ENCODE peak calls at places on chromosomes 4 and X, in five cellular contexts. One of them, this sample, is unnamed.

GRCh38 chr4:2948895-2949781 is 14.1 kb downstream of the NOP14 start:
- DNase-seq in kidney: no peak
- DNase-seq in nephron progenitor cell: no peak
- DNase-seq in heart right ventricle: no peak
- DNase-seq in breast epithelium: peak
- DNase-seq in this sample: no peak

GRCh38 chrX:42443267-42443666 is 334.7 kb downstream of the PPP1R2C start:
- DNase-seq in kidney: no peak
- DNase-seq in nephron progenitor cell: no peak
- DNase-seq in heart right ventricle: no peak
- DNase-seq in breast epithelium: no peak
- DNase-seq in this sample: no peak

GRCh38 chr4:25913056-25913850 is 767 bp upstream of the SMIM20 start:
- DNase-seq in kidney: peak
- DNase-seq in nephron progenitor cell: no peak
- DNase-seq in heart right ventricle: peak
- DNase-seq in breast epithelium: no peak
- DNase-seq in this sample: no peak

GRCh38 chr4:24489870-24490269 is 94.5 kb downstream of the DHX15 start:
- DNase-seq in kidney: no peak
- DNase-seq in nephron progenitor cell: no peak
- DNase-seq in heart right ventricle: peak
- DNase-seq in breast epithelium: no peak
- DNase-seq in this sample: no peak

GRCh38 chr4:2604614-2605013 is 68.2 kb downstream of the FAM193A start:
- DNase-seq in kidney: no peak
- DNase-seq in nephron progenitor cell: no peak
- DNase-seq in heart right ventricle: no peak
- DNase-seq in breast epithelium: no peak
- DNase-seq in this sample: no peak

GRCh38 chrX:138856881-138857280 is 145.4 kb upstream of the FGF13 start:
- DNase-seq in kidney: no peak
- DNase-seq in nephron progenitor cell: no peak
- DNase-seq in heart right ventricle: no peak
- DNase-seq in breast epithelium: no peak
- DNase-seq in this sample: no peak

GRCh38 chr4:76748649-76749048 is 149.3 kb downstream of the SOWAHB start:
- DNase-seq in kidney: no peak
- DNase-seq in nephron progenitor cell: no peak
- DNase-seq in heart right ventricle: no peak
- DNase-seq in breast epithelium: no peak
- DNase-seq in this sample: no peak

GRCh38 chrX:149314031-149314430 is 191.1 kb downstream of the IDS start:
- DNase-seq in kidney: no peak
- DNase-seq in nephron progenitor cell: no peak
- DNase-seq in heart right ventricle: no peak
- DNase-seq in breast epithelium: no peak
- DNase-seq in this sample: no peak

GRCh38 chrX:134661295-134661694 is 3.0 kb upstream of the PLAC1 start:
- DNase-seq in kidney: no peak
- DNase-seq in nephron progenitor cell: no peak
- DNase-seq in heart right ventricle: no peak
- DNase-seq in breast epithelium: no peak
- DNase-seq in this sample: no peak

GRCh38 chrX:41273638-41274037 is 60.3 kb upstream of the DDX3X start:
- DNase-seq in kidney: no peak
- DNase-seq in nephron progenitor cell: no peak
- DNase-seq in heart right ventricle: no peak
- DNase-seq in breast epithelium: no peak
- DNase-seq in this sample: no peak

GRCh38 chrX:107445146-107445545 is 4.3 kb upstream of the FRMPD3 start:
- DNase-seq in kidney: no peak
- DNase-seq in nephron progenitor cell: no peak
- DNase-seq in heart right ventricle: no peak
- DNase-seq in breast epithelium: no peak
- DNase-seq in this sample: no peak

GRCh38 chrX:130165181-130165702 is 399 bp downstream of the AIFM1 start:
- DNase-seq in kidney: no peak
- DNase-seq in nephron progenitor cell: no peak
- DNase-seq in heart right ventricle: no peak
- DNase-seq in breast epithelium: peak
- DNase-seq in this sample: no peak

GRCh38 chr4:10173039-10173753 is 56.6 kb upstream of the WDR1 start:
- DNase-seq in kidney: no peak
- DNase-seq in nephron progenitor cell: no peak
- DNase-seq in heart right ventricle: no peak
- DNase-seq in breast epithelium: no peak
- DNase-seq in this sample: no peak

GRCh38 chr4:761739-762138 is 56.1 kb downstream of the PCGF3 start:
- DNase-seq in kidney: peak
- DNase-seq in nephron progenitor cell: no peak
- DNase-seq in heart right ventricle: no peak
- DNase-seq in breast epithelium: no peak
- DNase-seq in this sample: no peak

GRCh38 chr4:11624370-11624769 is 195.7 kb upstream of the HS3ST1 start:
- DNase-seq in kidney: no peak
- DNase-seq in nephron progenitor cell: no peak
- DNase-seq in heart right ventricle: no peak
- DNase-seq in breast epithelium: no peak
- DNase-seq in this sample: no peak

GRCh38 chr4:134787315-134787714 is 585.7 kb upstream of the PABPC4L start:
- DNase-seq in kidney: no peak
- DNase-seq in nephron progenitor cell: no peak
- DNase-seq in heart right ventricle: no peak
- DNase-seq in breast epithelium: no peak
- DNase-seq in this sample: no peak

GRCh38 chr4:80142396-80143304 is 54.7 kb upstream of the PRDM8 start:
- DNase-seq in kidney: no peak
- DNase-seq in nephron progenitor cell: no peak
- DNase-seq in heart right ventricle: no peak
- DNase-seq in breast epithelium: no peak
- DNase-seq in this sample: no peak

GRCh38 chr4:623914-624626 is 1.3 kb upstream of the PDE6B start:
- DNase-seq in kidney: no peak
- DNase-seq in nephron progenitor cell: no peak
- DNase-seq in heart right ventricle: no peak
- DNase-seq in breast epithelium: no peak
- DNase-seq in this sample: no peak

DNA sequence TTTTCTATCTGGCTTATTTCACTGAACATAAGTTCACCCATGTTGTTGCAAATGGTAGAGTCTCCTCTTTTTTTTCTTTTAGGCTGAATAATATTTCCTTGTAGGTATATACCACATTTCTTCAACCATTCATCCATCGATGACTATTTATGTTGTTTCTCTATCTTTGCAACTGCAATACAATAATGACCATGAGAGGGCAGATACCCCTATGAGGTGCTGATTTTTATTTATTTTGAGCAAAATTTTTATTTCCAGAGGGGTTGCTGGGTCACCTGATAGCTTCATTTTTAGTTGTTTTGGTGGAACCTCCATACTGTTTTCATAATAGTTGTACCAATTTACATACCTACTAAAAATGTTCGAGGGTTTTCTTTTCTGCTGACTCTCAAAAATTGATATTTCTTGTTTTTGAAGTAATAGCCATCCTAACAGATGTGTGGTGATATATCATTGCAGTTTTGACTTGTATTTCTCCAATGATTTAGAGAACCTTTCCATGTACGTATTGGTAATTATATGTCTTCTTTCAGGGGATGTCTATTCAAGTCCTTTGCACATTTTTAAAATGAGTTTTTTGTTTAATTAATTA is 1697.0 kb downstream of the PCDH7 start:
- DNase-seq in kidney: no peak
- DNase-seq in nephron progenitor cell: no peak
- DNase-seq in heart right ventricle: no peak
- DNase-seq in breast epithelium: no peak
- DNase-seq in this sample: no peak
- TF ChIP-seq CTCF in kidney: no peak
- TF ChIP-seq CTCF in nephron progenitor cell: no peak
- TF ChIP-seq CTCF in heart right ventricle: no peak
- TF ChIP-seq CTCF in breast epithelium: no peak
- TF ChIP-seq CTCF in this sample: no peak

DNA sequence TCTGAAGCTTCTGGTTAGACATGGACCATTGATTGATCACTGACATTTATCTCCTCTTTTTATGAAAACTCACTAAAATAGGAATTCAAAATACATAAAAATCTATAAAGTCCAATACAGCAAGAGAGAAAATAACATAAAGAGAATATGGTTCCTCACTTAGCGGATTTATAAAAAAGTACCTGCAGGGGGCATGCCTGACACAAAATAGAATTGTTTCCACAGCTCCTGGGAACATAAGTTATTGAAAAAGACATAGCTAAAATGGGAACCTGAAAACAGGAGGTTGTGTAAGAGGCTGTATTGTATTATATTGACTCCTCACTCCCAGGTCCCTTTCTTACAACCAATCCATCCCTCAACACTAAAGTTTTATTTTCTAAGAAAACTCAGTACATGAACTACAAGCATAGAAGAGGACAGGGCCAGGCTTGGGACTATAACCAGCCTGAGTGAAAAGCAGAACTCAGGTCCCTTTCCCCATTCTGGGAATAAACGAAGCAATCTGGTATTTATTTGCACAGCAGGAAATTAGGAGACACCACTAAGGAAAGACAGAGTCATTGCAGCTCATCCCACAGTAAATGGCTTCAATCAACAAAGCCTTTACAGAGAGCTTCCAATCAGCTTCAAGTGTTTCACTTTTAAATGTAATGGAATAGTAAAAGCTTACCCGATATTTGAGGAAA is 121.1 kb upstream of the NDST4 start:
- DNase-seq in kidney: no peak
- DNase-seq in nephron progenitor cell: no peak
- DNase-seq in heart right ventricle: no peak
- DNase-seq in breast epithelium: no peak
- DNase-seq in this sample: no peak
- TF ChIP-seq CTCF in kidney: no peak
- TF ChIP-seq CTCF in nephron progenitor cell: peak
- TF ChIP-seq CTCF in heart right ventricle: no peak
- TF ChIP-seq CTCF in breast epithelium: no peak
- TF ChIP-seq CTCF in this sample: no peak

DNA sequence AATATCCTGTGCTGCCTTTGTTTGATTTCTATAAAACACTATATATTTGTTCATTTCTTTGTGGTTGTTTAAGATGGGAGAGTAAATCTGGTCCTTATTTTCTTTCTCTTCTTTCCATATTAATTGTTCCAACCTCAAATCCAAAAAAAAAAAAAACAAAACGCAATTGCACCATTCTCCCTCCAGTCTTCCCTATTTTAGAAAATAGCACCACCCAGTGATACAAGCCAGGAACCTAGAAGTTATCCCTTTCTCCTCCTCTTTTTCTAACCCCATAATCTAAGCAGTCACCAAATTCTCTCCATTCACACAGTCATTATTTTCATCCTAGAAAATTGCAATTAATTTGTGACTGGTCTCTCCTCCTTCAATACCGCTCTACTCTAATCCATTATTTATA is 107.8 kb downstream of the GABRA3 start:
- DNase-seq in kidney: no peak
- DNase-seq in nephron progenitor cell: no peak
- DNase-seq in heart right ventricle: no peak
- DNase-seq in breast epithelium: no peak
- DNase-seq in this sample: no peak
- TF ChIP-seq CTCF in kidney: no peak
- TF ChIP-seq CTCF in nephron progenitor cell: no peak
- TF ChIP-seq CTCF in heart right ventricle: peak
- TF ChIP-seq CTCF in breast epithelium: no peak
- TF ChIP-seq CTCF in this sample: no peak

GRCh38 chrX:63929608-63930007 is 144.6 kb upstream of the ARHGEF9 start:
- DNase-seq in kidney: no peak
- DNase-seq in nephron progenitor cell: no peak
- DNase-seq in heart right ventricle: no peak
- DNase-seq in breast epithelium: no peak
- DNase-seq in this sample: no peak

GRCh38 chrX:63934160-63934559 is 149.1 kb upstream of the ARHGEF9 start:
- DNase-seq in kidney: no peak
- DNase-seq in nephron progenitor cell: no peak
- DNase-seq in heart right ventricle: no peak
- DNase-seq in breast epithelium: no peak
- DNase-seq in this sample: no peak

GRCh38 chrX:63932006-63932405 is 147.0 kb upstream of the ARHGEF9 start:
- DNase-seq in kidney: no peak
- DNase-seq in nephron progenitor cell: no peak
- DNase-seq in heart right ventricle: no peak
- DNase-seq in breast epithelium: no peak
- DNase-seq in this sample: no peak

GRCh38 chrX:63932907-63933306 is 147.9 kb upstream of the ARHGEF9 start:
- DNase-seq in kidney: no peak
- DNase-seq in nephron progenitor cell: no peak
- DNase-seq in heart right ventricle: no peak
- DNase-seq in breast epithelium: no peak
- DNase-seq in this sample: no peak

GRCh38 chrX:63930140-63930539 is 145.1 kb upstream of the ARHGEF9 start:
- DNase-seq in kidney: no peak
- DNase-seq in nephron progenitor cell: peak
- DNase-seq in heart right ventricle: no peak
- DNase-seq in breast epithelium: no peak
- DNase-seq in this sample: no peak
- TF ChIP-seq CTCF in kidney: no peak
- TF ChIP-seq CTCF in nephron progenitor cell: peak
- TF ChIP-seq CTCF in heart right ventricle: peak
- TF ChIP-seq CTCF in breast epithelium: no peak
- TF ChIP-seq CTCF in this sample: no peak

DNA sequence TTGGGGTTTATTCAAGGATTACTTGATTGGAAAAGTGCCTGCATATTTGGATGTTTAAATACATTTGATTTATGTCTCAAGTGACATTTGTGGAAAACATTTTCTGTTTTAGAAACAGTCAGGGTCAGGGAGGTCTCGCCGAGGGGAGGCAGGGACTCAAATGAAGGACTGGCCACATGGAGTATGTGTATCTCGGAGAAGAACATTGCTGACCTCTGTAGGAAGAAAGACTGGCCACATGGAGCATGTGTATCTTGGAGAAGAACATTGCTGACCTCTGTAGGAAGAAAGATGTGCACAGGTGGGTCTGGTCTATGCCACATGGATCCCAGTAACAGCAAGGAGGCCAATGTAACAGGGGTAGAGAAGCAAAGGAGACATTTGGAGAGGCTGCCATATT is 233.6 kb downstream of the TRIML1 start:
- DNase-seq in kidney: no peak
- DNase-seq in nephron progenitor cell: no peak
- DNase-seq in heart right ventricle: no peak
- DNase-seq in breast epithelium: no peak
- DNase-seq in this sample: no peak
- TF ChIP-seq CTCF in kidney: peak
- TF ChIP-seq CTCF in nephron progenitor cell: no peak
- TF ChIP-seq CTCF in heart right ventricle: peak
- TF ChIP-seq CTCF in breast epithelium: no peak
- TF ChIP-seq CTCF in this sample: no peak

GRCh38 chr4:52799813-52800212 is 48.6 kb upstream of the ERVMER34-1 start:
- DNase-seq in kidney: no peak
- DNase-seq in nephron progenitor cell: no peak
- DNase-seq in heart right ventricle: no peak
- DNase-seq in breast epithelium: no peak
- DNase-seq in this sample: no peak
- TF ChIP-seq CTCF in kidney: no peak
- TF ChIP-seq CTCF in nephron progenitor cell: no peak
- TF ChIP-seq CTCF in heart right ventricle: peak
- TF ChIP-seq CTCF in breast epithelium: no peak
- TF ChIP-seq CTCF in this sample: no peak